ENCODE peak calls at places on chromosomes 1 and 21, in nine cellular contexts. P, Q, S, X, N, T, F, G and V are unnamed samples.

GRCh38 chr1:246795094-246795671 is 71.0 kb downstream of the SCCPDH start:
- DNase-seq in P (no peak), Q (no peak), S (no peak), X (no peak), N (no peak), T (no peak), F (no peak), G (no peak), V (no peak)

GRCh38 chr1:117060441-117061317 is 553 bp downstream of the TTF2 start:
- DNase-seq in P (peak), Q (no peak), S (no peak), X (no peak), N (peak), T (peak), F (no peak), G (peak), V (peak)

GRCh38 chr1:44855742-44856141 is 12.7 kb upstream of the PTCH2 start:
- DNase-seq in P (no peak), Q (no peak), S (no peak), X (no peak), N (no peak), T (no peak), F (no peak), G (no peak), V (no peak)

GRCh38 chr1:6408023-6408422 is 11.7 kb downstream of the HES2 start:
- DNase-seq in P (no peak), Q (no peak), S (no peak), X (no peak), N (no peak), T (no peak), F (no peak), G (no peak), V (no peak)

GRCh38 chr1:119954476-119955422 is 58.4 kb upstream of the ADAM30 start:
- DNase-seq in P (no peak), Q (no peak), S (no peak), X (no peak), N (no peak), T (no peak), F (no peak), G (no peak), V (no peak)

GRCh38 chr1:65469889-65470340 is 49.4 kb downstream of the LEPR start:
- DNase-seq in P (no peak), Q (no peak), S (no peak), X (peak), N (no peak), T (no peak), F (no peak), G (peak), V (peak)

GRCh38 chr1:165910764-165911421 is 83.5 kb downstream of the UCK2 start:
- DNase-seq in P (no peak), Q (no peak), S (no peak), X (no peak), N (no peak), T (no peak), F (no peak), G (peak), V (no peak)

GRCh38 chr1:40041466-40041838 is 923 bp downstream of the CAP1 start:
- DNase-seq in P (no peak), Q (no peak), S (no peak), X (no peak), N (no peak), T (no peak), F (no peak), G (no peak), V (no peak)

GRCh38 chr1:173479649-173480048 is 2.5 kb downstream of the PRDX6 start:
- DNase-seq in P (no peak), Q (no peak), S (no peak), X (no peak), N (no peak), T (no peak), F (no peak), G (peak), V (peak)

GRCh38 chr1:41751804-41752513 is 166.8 kb downstream of the HIVEP3 start:
- DNase-seq in P (peak), Q (no peak), S (peak), X (peak), N (no peak), T (peak), F (no peak), G (peak), V (peak)

GRCh38 chr1:58885998-58886397 is 102.2 kb upstream of the JUN start:
- DNase-seq in P (no peak), Q (no peak), S (peak), X (no peak), N (no peak), T (no peak), F (no peak), G (peak), V (peak)

GRCh38 chr21:41328660-41329300 is 12.2 kb downstream of the FAM3B start:
- DNase-seq in P (no peak), Q (no peak), S (no peak), X (no peak), N (no peak), T (no peak), F (no peak), G (no peak), V (no peak)

GRCh38 chr1:47378147-47378546 is 37.9 kb upstream of the FOXE3 start:
- DNase-seq in P (no peak), Q (no peak), S (no peak), X (no peak), N (no peak), T (no peak), F (no peak), G (no peak), V (peak)

GRCh38 chr1:51423098-51423821 is 92.9 kb upstream of the TTC39A start:
- DNase-seq in P (peak), Q (no peak), S (no peak), X (no peak), N (peak), T (no peak), F (no peak), G (peak), V (peak)

GRCh38 chr1:174982971-174983689 is 16.6 kb upstream of the CACYBP start:
- DNase-seq in P (peak), Q (peak), S (no peak), X (no peak), N (peak), T (no peak), F (peak), G (peak), V (peak)

GRCh38 chr1:200041337-200042118 is 14.0 kb downstream of the NR5A2 start:
- DNase-seq in P (no peak), Q (peak), S (no peak), X (no peak), N (no peak), T (peak), F (peak), G (no peak), V (peak)

GRCh38 chr1:168227620-168228019 is 1.8 kb downstream of the SFT2D2 start:
- DNase-seq in P (no peak), Q (no peak), S (no peak), X (no peak), N (no peak), T (peak), F (no peak), G (no peak), V (peak)

GRCh38 chr1:100921110-100921706 is 25.3 kb downstream of the SLC30A7 start:
- DNase-seq in P (peak), Q (peak), S (no peak), X (peak), N (peak), T (peak), F (no peak), G (peak), V (peak)

GRCh38 chr21:42026072-42026415 is 15.9 kb upstream of the ZBTB21 start:
- DNase-seq in P (no peak), Q (no peak), S (no peak), X (no peak), N (no peak), T (no peak), F (no peak), G (no peak), V (no peak)

GRCh38 chr1:54463259-54464030 is 57.3 kb upstream of the SSBP3 start:
- DNase-seq in P (no peak), Q (no peak), S (no peak), X (no peak), N (no peak), T (no peak), F (no peak), G (no peak), V (no peak)

GRCh38 chr1:234327577-234328164 is 45.6 kb upstream of the COA6 start:
- DNase-seq in P (no peak), Q (no peak), S (no peak), X (no peak), N (no peak), T (no peak), F (no peak), G (no peak), V (no peak)

GRCh38 chr1:41631971-41632370 is 147.5 kb upstream of the EDN2 start:
- DNase-seq in P (peak), Q (no peak), S (no peak), X (peak), N (no peak), T (no peak), F (no peak), G (peak), V (peak)

GRCh38 chr1:16085521-16085920 is 12.1 kb upstream of the FAM131C start:
- DNase-seq in P (no peak), Q (no peak), S (no peak), X (no peak), N (no peak), T (no peak), F (no peak), G (no peak), V (no peak)

GRCh38 chr1:239786464-239786863 is 305.2 kb upstream of the FMN2 start:
- DNase-seq in P (no peak), Q (peak), S (no peak), X (no peak), N (no peak), T (no peak), F (no peak), G (no peak), V (no peak)

GRCh38 chr1:18861590-18861989 is 2.1 kb upstream of the TAS1R2 start:
- DNase-seq in P (no peak), Q (no peak), S (no peak), X (no peak), N (no peak), T (no peak), F (no peak), G (no peak), V (no peak)

GRCh38 chr1:91924146-91924545 is 25.1 kb upstream of the BRDT start:
- DNase-seq in P (peak), Q (no peak), S (no peak), X (peak), N (no peak), T (no peak), F (no peak), G (peak), V (peak)